ENCODE peak calls at places on chromosomes 2 and 18, in six cellular contexts. J is Calu3; R is stimulated activated CD4-positive, alpha-beta T cell treated with anti-CD3 and anti-CD28 coated beads, TNF-alpha, amount 100 ng/mL, for 4 hours; M is GM12892; A is BE2C; I is lung microvascular endothelial cell. C is an unnamed sample.

GRCh38 chr2:172208881-172209325 is 106.2 kb upstream of the DLX2 start:
- DNase-seq in J (no peak), A (no peak), I (peak; percentile 82), R (no peak), M (no peak), C (no peak)

GRCh38 chr2:36770542-36771287 is 74.2 kb downstream of the VIT start:
- DNase-seq in A (peak; percentile 59), J (peak; percentile 43), M (peak; percentile 37), I (peak; percentile 44), R (no peak), C (peak; percentile 25)

GRCh38 chr2:202932425-202933138 is 20.5 kb downstream of the CARF start:
- DNase-seq in I (no peak), R (no peak), A (no peak), M (no peak), J (no peak), C (no peak)

GRCh38 chr18:68699043-68699442 is 15.9 kb downstream of the TMX3 start:
- DNase-seq in I (no peak), A (no peak), M (no peak), R (no peak), J (no peak), C (no peak)

GRCh38 chr2:58449286-58450010 is 208.3 kb upstream of the FANCL start:
- DNase-seq in M (no peak), A (no peak), J (no peak), R (no peak), I (no peak), C (no peak)

GRCh38 chr2:42566837-42567251 is 1.6 kb upstream of the MTA3 start:
- DNase-seq in R (no peak), J (no peak), A (no peak), I (no peak), M (no peak), C (peak; percentile 50)

GRCh38 chr2:203535784-203536590 is 886 bp upstream of the RAPH1 start:
- DNase-seq in J (no peak), A (no peak), I (no peak), M (no peak), R (no peak), C (no peak)

GRCh38 chr18:13703899-13704298 is 22.5 kb downstream of the FAM210A start:
- DNase-seq in I (peak; percentile 20), M (no peak), R (no peak), J (no peak), A (no peak), C (no peak)

GRCh38 chr2:179235463-179236108 is 29.0 kb downstream of the SESTD1 start:
- DNase-seq in J (no peak), A (no peak), R (no peak), M (no peak), I (peak; percentile 50), C (no peak)

GRCh38 chr2:5077479-5078089 is 614.6 kb upstream of the SOX11 start:
- DNase-seq in A (no peak), I (peak; percentile 9), M (no peak), J (no peak), R (no peak), C (no peak)

GRCh38 chr2:179682756-179683155 is 178.7 kb downstream of the ZNF385B start:
- DNase-seq in A (no peak), M (no peak), J (no peak), I (no peak), R (no peak), C (no peak)

C was measured in GM19239.